ENCODE peak calls at places on chromosomes 7 and 10, in five cellular contexts. C is uterus; Y is BJ; L is CD4-positive, alpha-beta T cell; N is coronary artery. B is an unnamed sample.

GRCh38 chr7:117791877-117792780 is 81.1 kb downstream of the CTTNBP2 start:
- DNase-seq in Y (no peak), L (no peak), N (no peak), C (no peak), B (no peak)

GRCh38 chr10:50480054-50481007 is 143.4 kb downstream of the SGMS1 start:
- DNase-seq in C (no peak), L (no peak), Y (no peak), N (no peak), B (no peak)

GRCh38 chr10:132112611-132113010 is 46.9 kb downstream of the JAKMIP3 start:
- DNase-seq in C (peak), Y (no peak), N (no peak), L (no peak), B (no peak)

GRCh38 chr10:31912289-31912688 is 16.3 kb downstream of the ARHGAP12 start:
- DNase-seq in Y (no peak), N (no peak), L (no peak), C (no peak), B (no peak)

GRCh38 chr7:51630933-51631332 is 314.3 kb upstream of the COBL start:
- DNase-seq in C (no peak), N (no peak), L (no peak), Y (no peak), B (no peak)

GRCh38 chr7:50595538-50596102 is 30.4 kb upstream of the DDC start:
- DNase-seq in L (no peak), C (peak), Y (no peak), N (no peak), B (no peak)

GRCh38 chr7:118080947-118081346 is 103.0 kb upstream of the LSM8 start:
- DNase-seq in Y (peak), C (peak), L (no peak), N (no peak), B (no peak)

GRCh38 chr7:23709081-23709746 is 805 bp upstream of the STK31 start:
- DNase-seq in Y (no peak), C (no peak), N (no peak), L (no peak), B (no peak)

GRCh38 chr10:126433351-126433750 is 45.1 kb upstream of the ADAM12 start:
- DNase-seq in L (no peak), N (no peak), Y (no peak), C (no peak), B (no peak)

GRCh38 chr10:110600487-110601101 is 33.1 kb downstream of the SMC3 start:
- DNase-seq in C (no peak), Y (no peak), L (no peak), N (no peak), B (no peak)

GRCh38 chr10:124728071-124728829 is 15.9 kb downstream of the FAM53B start:
- DNase-seq in L (no peak), C (no peak), N (no peak), Y (no peak), B (peak)

DNA sequence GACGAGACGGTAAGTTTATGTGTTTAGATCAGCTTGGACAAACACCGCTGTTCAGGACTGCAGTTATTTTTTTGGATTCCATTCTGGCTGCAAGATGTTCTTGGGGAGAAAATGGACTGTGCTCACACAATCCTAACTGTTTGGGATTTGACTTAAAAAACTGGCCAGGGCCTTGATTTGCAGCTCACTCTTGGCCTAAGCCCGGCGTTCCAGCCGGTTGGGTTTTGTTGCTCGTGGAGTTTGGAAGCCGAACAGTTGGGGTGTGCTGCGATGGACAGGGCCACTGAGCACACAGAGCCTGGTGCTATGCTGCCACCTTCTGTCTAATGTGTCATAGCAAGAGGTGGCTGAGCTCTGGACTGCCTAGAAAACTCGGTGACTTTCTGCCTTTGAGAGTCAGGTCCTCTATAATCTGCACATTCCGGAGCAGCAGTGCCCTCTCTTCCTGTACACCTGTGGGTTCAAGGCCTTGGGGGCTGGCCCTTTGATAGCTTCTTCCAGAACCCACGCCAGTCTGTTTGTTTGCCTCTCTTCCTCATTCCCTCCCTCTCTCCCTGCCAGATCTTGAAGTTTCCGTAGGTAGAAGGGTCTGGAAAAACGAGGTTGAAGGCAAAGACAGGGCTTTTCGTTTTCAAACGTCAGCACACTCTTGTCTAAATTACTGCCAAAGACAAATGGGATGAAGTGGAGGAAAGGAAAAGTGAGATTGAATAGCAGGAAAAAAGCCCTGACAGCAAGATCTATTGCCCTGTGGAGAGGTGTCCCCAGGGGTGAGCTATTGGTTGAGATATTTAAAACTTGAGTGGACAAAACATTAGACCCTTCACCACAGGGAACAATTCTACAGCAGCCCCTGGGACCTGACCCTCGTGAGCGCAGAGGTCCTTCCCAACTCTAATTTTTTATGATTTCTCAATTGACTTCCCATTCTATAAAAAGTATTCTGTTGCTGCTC is 167.6 kb upstream of the HABP2 start:
- DNase-seq in C (peak), L (peak), N (peak), Y (peak), B (peak)
- TF ChIP-seq CTCF in C (peak), L (peak), N (peak), Y (peak), B (peak)

GRCh38 chr10:128489324-128490247 is 363.4 kb upstream of the MKI67 start:
- DNase-seq in C (no peak), Y (no peak), N (no peak), L (no peak), B (no peak)
- TF ChIP-seq CTCF in C (no peak), Y (no peak), N (no peak), L (no peak), B (no peak)

GRCh38 chr10:1141701-1142100 is 85.5 kb downstream of the WDR37 start:
- DNase-seq in C (no peak), L (no peak), Y (no peak), N (no peak), B (no peak)

GRCh38 chr10:1137499-1138163 is 81.4 kb downstream of the WDR37 start:
- DNase-seq in C (no peak), N (peak), Y (no peak), L (no peak), B (no peak)

GRCh38 chr10:1138529-1138928 is 82.3 kb downstream of the WDR37 start:
- DNase-seq in L (no peak), C (no peak), N (no peak), Y (no peak), B (no peak)

GRCh38 chr10:1141261-1141660 is 85.1 kb downstream of the WDR37 start:
- DNase-seq in Y (no peak), L (no peak), N (no peak), C (no peak), B (no peak)

GRCh38 chr10:1142596-1142995 is 86.4 kb downstream of the WDR37 start:
- DNase-seq in Y (no peak), L (no peak), N (no peak), C (no peak), B (no peak)
- TF ChIP-seq CTCF in Y (no peak), L (no peak), N (no peak), C (no peak), B (no peak)

GRCh38 chr7:47089068-47089417 is 492.9 kb downstream of the TNS3 start:
- DNase-seq in N (no peak), Y (no peak), C (no peak), L (no peak), B (no peak)
- TF ChIP-seq CTCF in N (no peak), Y (no peak), C (no peak), L (no peak), B (no peak)

GRCh38 chr10:54203426-54203825 is 597.6 kb downstream of the PCDH15 start:
- DNase-seq in N (no peak), Y (no peak), L (no peak), C (no peak), B (no peak)
- TF ChIP-seq CTCF in N (no peak), Y (no peak), L (no peak), C (no peak), B (no peak)

GRCh38 chr7:8430643-8431042 is 2.8 kb upstream of the NXPH1 start:
- DNase-seq in Y (no peak), C (no peak), N (no peak), L (no peak), B (no peak)

GRCh38 chr7:8435120-8435519 is 1.7 kb downstream of the NXPH1 start:
- DNase-seq in Y (no peak), N (no peak), L (no peak), C (no peak), B (no peak)

GRCh38 chr7:8434290-8435002 is 1.0 kb downstream of the NXPH1 start:
- DNase-seq in L (no peak), Y (no peak), N (no peak), C (no peak), B (no peak)

GRCh38 chr7:8435597-8436243 is 2.3 kb downstream of the NXPH1 start:
- DNase-seq in N (no peak), Y (no peak), C (no peak), L (no peak), B (no peak)

GRCh38 chr7:8433477-8434289 is at the start of gene NXPH1:
- DNase-seq in L (no peak), C (no peak), Y (no peak), N (no peak), B (no peak)
- TF ChIP-seq CTCF in L (no peak), C (no peak), Y (no peak), N (no peak), B (no peak)

GRCh38 chr10:84739641-84740040 is 411.3 kb downstream of the CCSER2 start:
- DNase-seq in N (no peak), L (no peak), Y (no peak), C (no peak), B (no peak)
- TF ChIP-seq CTCF in N (no peak), L (no peak), Y (no peak), C (no peak), B (no peak)

GRCh38 chr10:35225204-35225603 is 98.6 kb downstream of the CREM start:
- DNase-seq in N (no peak), Y (no peak), L (no peak), C (no peak), B (no peak)

GRCh38 chr10:35224045-35224740 is 97.5 kb downstream of the CREM start:
- DNase-seq in Y (no peak), C (no peak), L (no peak), N (no peak), B (no peak)

GRCh38 chr10:35219906-35220890 is 93.6 kb downstream of the CREM start:
- DNase-seq in L (no peak), C (no peak), N (no peak), Y (no peak), B (no peak)

GRCh38 chr10:35226507-35226906 is 99.9 kb downstream of the CREM start:
- DNase-seq in C (no peak), Y (no peak), L (no peak), N (no peak), B (no peak)

DNA sequence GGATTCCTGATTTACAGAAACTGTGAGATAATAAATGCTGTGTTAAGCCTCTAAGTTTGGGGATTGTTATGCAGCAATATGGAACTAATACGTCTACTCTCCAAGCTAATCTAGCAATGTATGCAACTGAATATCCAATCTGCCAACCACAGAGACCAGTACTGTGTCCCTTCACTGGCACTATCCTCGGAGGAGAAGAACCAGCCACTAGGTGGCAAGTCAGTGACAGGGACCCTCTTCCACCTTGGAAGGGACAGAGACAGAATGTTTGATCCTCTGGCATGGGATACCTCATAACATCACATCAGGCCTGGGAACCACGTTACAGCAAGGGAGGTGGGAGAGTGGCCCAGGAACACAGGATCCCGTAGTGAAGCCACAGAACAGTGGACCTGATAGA is 96.4 kb downstream of the CREM start:
- DNase-seq in N (no peak), Y (no peak), L (no peak), C (no peak), B (no peak)
- TF ChIP-seq CTCF in N (no peak), Y (no peak), L (no peak), C (no peak), B (no peak)